ENCODE peak calls at places on chromosomes 16 and 17, in six cellular contexts. W is skeletal muscle cell, S is AG04450, R is fibroblast of mammary gland, F is body of pancreas, P is BE2C. N is an unnamed sample.

GRCh38 chr17:13484020-13484419 is 117.7 kb downstream of the HS3ST3A1 start:
- DNase-seq in F (no peak), P (no peak), S (no peak), W (no peak), R (peak; percentile 73), N (no peak)

GRCh38 chr16:85952197-85952596 is 53.2 kb downstream of the IRF8 start:
- DNase-seq in F (no peak), R (no peak), S (no peak), W (no peak), P (no peak), N (no peak)

GRCh38 chr17:74089869-74090464 is 113.5 kb upstream of the RPL38 start:
- DNase-seq in W (peak; percentile 4), P (peak; percentile 86), F (no peak), R (peak; percentile 64), S (no peak), N (no peak)

GRCh38 chr17:75130632-75131277 is 787 bp downstream of the NT5C start:
- DNase-seq in P (peak; percentile 78), F (peak; percentile 52), W (no peak), R (peak; percentile 52), S (no peak), N (peak; percentile 24)

GRCh38 chr17:79363552-79364275 is 247.1 kb downstream of the RBFOX3 start:
- DNase-seq in R (no peak), S (no peak), F (no peak), W (no peak), P (no peak), N (no peak)

GRCh38 chr17:27545562-27546229 is 85.3 kb upstream of the LGALS9 start:
- DNase-seq in F (peak; percentile 82), R (no peak), W (peak; percentile 45), P (no peak), S (no peak), N (no peak)

GRCh38 chr17:55346658-55347057 is 75.0 kb downstream of the MMD start:
- DNase-seq in F (no peak), R (no peak), S (no peak), W (no peak), P (no peak), N (no peak)

GRCh38 chr17:16286947-16287562 is 66.2 kb downstream of the CENPV start:
- DNase-seq in W (peak; percentile 20), F (no peak), S (no peak), R (peak; percentile 77), P (peak; percentile 82), N (peak; percentile 10)

GRCh38 chr16:86091976-86092375 is 193.0 kb downstream of the IRF8 start:
- DNase-seq in W (no peak), F (no peak), S (no peak), P (no peak), R (no peak), N (no peak)

GRCh38 chr17:75647921-75648320 is 14.7 kb downstream of the SMIM5 start:
- DNase-seq in S (no peak), P (no peak), R (no peak), W (no peak), F (no peak), N (no peak)

GRCh38 chr17:12421646-12422306 is 243.9 kb upstream of the MYOCD start:
- DNase-seq in P (no peak), R (no peak), S (no peak), W (no peak), F (no peak), N (no peak)

GRCh38 chr17:28896491-28896883 is 1.0 kb downstream of the FLOT2 start:
- DNase-seq in F (no peak), S (no peak), W (no peak), R (no peak), P (no peak), N (no peak)

GRCh38 chr17:28726396-28726911 is 421 bp upstream of the TLCD1 start:
- DNase-seq in P (peak; percentile 60), F (peak; percentile 68), S (no peak), R (no peak), W (no peak), N (no peak)

GRCh38 chr17:47225436-47225858 is 16.3 kb downstream of the MYL4 start:
- DNase-seq in R (peak; percentile 98), S (peak; percentile 68), P (peak; percentile 30), W (peak; percentile 87), F (peak; percentile 83), N (no peak)

GRCh38 chr17:16040710-16041251 is 41.2 kb downstream of the TTC19 start:
- DNase-seq in W (no peak), F (peak; percentile 83), R (peak; percentile 81), P (no peak), S (peak; percentile 21), N (no peak)

GRCh38 chr16:20707461-20707860 is 10.0 kb upstream of the ACSM1 start:
- DNase-seq in S (no peak), P (no peak), F (peak; percentile 54), R (no peak), W (no peak), N (no peak)

GRCh38 chr16:30895592-30896202 is 717 bp upstream of the CTF1 start:
- DNase-seq in P (no peak), W (no peak), S (no peak), R (no peak), F (no peak), N (no peak)

GRCh38 chr16:49010879-49011278 is 270.8 kb downstream of the CBLN1 start:
- DNase-seq in R (no peak), P (no peak), S (no peak), W (no peak), F (no peak), N (no peak)

GRCh38 chr17:17943281-17943984 is 28.8 kb downstream of the TOM1L2 start:
- DNase-seq in F (no peak), P (peak; percentile 20), S (no peak), W (no peak), R (no peak), N (no peak)

GRCh38 chr16:89360760-89361435 is 129.5 kb downstream of the ANKRD11 start:
- DNase-seq in F (peak; percentile 47), P (no peak), R (no peak), S (no peak), W (no peak), N (no peak)

GRCh38 chr16:86985656-86986030 is 331.5 kb downstream of the C16orf95 start:
- DNase-seq in P (no peak), S (no peak), F (no peak), R (no peak), W (no peak), N (no peak)

GRCh38 chr17:8720596-8720995 is 24.0 kb downstream of the CCDC42 start:
- DNase-seq in F (no peak), R (no peak), W (no peak), S (no peak), P (no peak), N (no peak)

GRCh38 chr17:7886227-7887037 is 2.2 kb upstream of the CHD3 start:
- DNase-seq in P (peak; percentile 20), S (no peak), R (no peak), W (no peak), F (peak; percentile 57), N (peak; percentile 26)

GRCh38 chr16:68995011-68995504 is 110.4 kb upstream of the HAS3 start:
- DNase-seq in R (peak; percentile 55), P (peak; percentile 38), W (no peak), F (no peak), S (no peak), N (no peak)

GRCh38 chr16:7025616-7026190 is 306.9 kb upstream of the RBFOX1 start:
- DNase-seq in F (peak; percentile 63), P (peak; percentile 66), W (no peak), S (no peak), R (no peak), N (peak; percentile 63)

GRCh38 chr17:70168979-70169706 is at the start of gene KCNJ2:
- DNase-seq in F (peak; percentile 85), P (peak; percentile 90), R (peak; percentile 50), S (no peak), W (no peak), N (peak; percentile 91)

GRCh38 chr17:66978514-66979061 is 14.1 kb downstream of the CACNG4 start:
- DNase-seq in P (peak; percentile 47), F (no peak), S (no peak), W (no peak), R (no peak), N (peak; percentile 77)
- H3K4me3 ChIP-seq in P (no peak overlapping the region), F (no peak overlapping the region), S (no peak overlapping the region), W (no peak overlapping the region), R (no peak overlapping the region), N (no peak overlapping the region)

GRCh38 chr16:80671281-80671849 is 130.6 kb downstream of the DYNLRB2 start:
- DNase-seq in S (no peak), W (no peak), P (no peak), F (no peak), R (no peak), N (no peak)
- H3K4me3 ChIP-seq in S (no peak overlapping the region), W (no peak overlapping the region), P (no peak overlapping the region), F (no peak overlapping the region), R (no peak overlapping the region), N (no peak overlapping the region)

GRCh38 chr16:84091460-84091859 is 25.3 kb downstream of the MBTPS1 start:
- DNase-seq in S (no peak), R (no peak), P (no peak), F (no peak), W (no peak), N (peak; percentile 58)

GRCh38 chr16:84087461-84088151 is 29.1 kb downstream of the MBTPS1 start:
- DNase-seq in W (no peak), F (no peak), S (no peak), R (no peak), P (no peak), N (no peak)

GRCh38 chr16:84088695-84089395 is 27.9 kb downstream of the MBTPS1 start:
- DNase-seq in S (no peak), W (no peak), F (no peak), R (no peak), P (peak; percentile 61), N (peak; percentile 47)

GRCh38 chr16:84093120-84093878 is 23.4 kb downstream of the MBTPS1 start:
- DNase-seq in R (no peak), P (no peak), W (no peak), F (no peak), S (no peak), N (no peak)

GRCh38 chr16:84090212-84090611 is 26.5 kb downstream of the MBTPS1 start:
- DNase-seq in W (no peak), R (no peak), S (no peak), P (no peak), F (no peak), N (no peak)
- H3K4me3 ChIP-seq in W (no peak overlapping the region), R (no peak overlapping the region), S (no peak overlapping the region), P (no peak overlapping the region), F (no peak overlapping the region), N (no peak overlapping the region)

DNA sequence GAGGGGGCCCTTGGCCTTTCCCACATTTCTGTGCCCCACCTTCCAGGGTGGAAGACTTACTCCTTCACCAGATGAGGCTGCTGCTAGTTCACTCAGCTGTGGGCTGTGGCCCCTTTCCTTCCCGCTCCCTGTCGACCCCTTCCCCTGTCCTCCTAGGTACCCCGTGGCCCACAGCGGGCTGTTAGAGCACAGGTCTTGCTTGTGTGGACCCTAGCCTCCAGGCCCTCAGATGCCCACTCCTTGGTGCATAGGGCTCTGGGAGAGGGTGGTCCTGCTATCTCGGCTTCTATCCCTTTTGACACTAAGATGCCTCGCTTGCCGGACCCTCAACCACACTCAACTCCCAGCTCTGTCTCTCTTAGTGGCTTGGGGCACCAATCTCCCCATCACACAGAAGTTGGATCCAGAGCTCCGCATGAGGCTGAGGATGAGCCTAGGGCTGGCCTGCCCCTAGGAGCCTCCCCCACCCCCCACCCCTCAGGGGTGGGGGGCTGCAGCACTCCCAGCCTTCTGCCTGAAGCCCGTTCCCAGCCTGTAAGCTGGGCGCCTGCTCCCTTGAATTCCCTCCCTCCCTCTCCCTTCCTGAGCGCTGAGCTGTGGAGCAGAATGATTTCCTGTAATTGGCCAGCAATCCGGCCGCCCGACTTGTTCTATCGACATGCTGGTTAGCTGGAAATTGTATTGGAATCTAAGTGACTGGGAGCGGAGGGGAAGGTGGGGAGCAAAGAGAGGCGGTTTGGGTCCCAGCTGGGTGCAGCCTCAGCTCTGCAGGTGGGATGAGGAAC is 30.9 kb downstream of the DCAKD start:
- DNase-seq in R (peak; percentile 28), W (no peak), P (peak; percentile 60), S (no peak), F (peak; percentile 59), N (no peak)
- H3K4me3 ChIP-seq in R (no peak overlapping the region), W (no peak overlapping the region), P (peak overlapping the region; percentile 20), S (no peak overlapping the region), F (no peak overlapping the region), N (no peak overlapping the region)

N was measured in heart right ventricle.